ENCODE peak calls at places on chromosomes 13 and 19, in four cellular contexts. L is H9, B is trophoblast cell, S is neuronal stem cell. J is an unnamed sample.

GRCh38 chr19:33285441-33285927 is 16.9 kb downstream of the CEBPA start:
- DNase-seq in L (no peak), B (no peak), S (no peak), J (no peak)

GRCh38 chr19:18273566-18274302 is 518 bp downstream of the IQCN start:
- DNase-seq in S (no peak), B (peak), L (no peak), J (no peak)

GRCh38 chr19:41411682-41412265 is 14.2 kb downstream of the BCKDHA start:
- DNase-seq in B (no peak), S (no peak), L (no peak), J (no peak)

GRCh38 chr13:73492811-73493210 is 434.0 kb downstream of the KLF5 start:
- DNase-seq in S (no peak), L (no peak), B (no peak), J (no peak)

GRCh38 chr19:53631949-53632407 is at the start of gene DPRX:
- DNase-seq in L (no peak), B (no peak), S (no peak), J (no peak)

GRCh38 chr13:102369303-102369702 is 32.5 kb downstream of the FGF14 start:
- DNase-seq in L (no peak), B (no peak), S (no peak), J (no peak)

GRCh38 chr19:18408053-18408476 is 10.6 kb upstream of the LRRC25 start:
- DNase-seq in L (peak), B (peak), S (no peak), J (peak)

GRCh38 chr13:114118763-114119123 is 13.7 kb downstream of the RASA3 start:
- DNase-seq in L (no peak), B (no peak), S (no peak), J (peak)

GRCh38 chr19:40393894-40394815 is 4.2 kb upstream of the HIPK4 start:
- DNase-seq in L (no peak), B (no peak), S (no peak), J (no peak)

GRCh38 chr13:47175172-47175806 is 278.4 kb upstream of the HTR2A start:
- DNase-seq in B (no peak), L (no peak), S (no peak), J (no peak)

GRCh38 chr13:36712785-36713184 is 39.0 kb downstream of the SERTM1 start:
- DNase-seq in S (no peak), L (no peak), B (no peak), J (no peak)